ENCODE peak calls at places on chromosomes 2 and 18, in six cellular contexts. I is left lung, M is K562, U is psoas muscle, A is uterus, J is tibial artery. N is an unnamed sample. For H3K4me1, the result is how much of the 10 kb centered on the place peaks cover.

GRCh38 chr2:147829106-147829505 is 15.7 kb upstream of the ACVR2A start:
- DNase-seq in I (no peak), M (peak), U (no peak), A (no peak), J (no peak), N (peak)

GRCh38 chr2:239396881-239397681 is 3.7 kb downstream of the HDAC4 start:
- DNase-seq in I (no peak), M (no peak), U (peak), A (no peak), J (no peak), N (no peak)

GRCh38 chr2:219174801-219175200 is 1.9 kb downstream of the CNPPD1 start:
- DNase-seq in I (no peak), M (no peak), U (no peak), A (no peak), J (no peak), N (no peak)

GRCh38 chr2:73291461-73292315 is 1.7 kb downstream of the EGR4 start:
- DNase-seq in I (no peak), M (no peak), U (no peak), A (no peak), J (no peak), N (peak)

GRCh38 chr2:120613742-120614481 is 121.8 kb upstream of the GLI2 start:
- DNase-seq in I (no peak), M (no peak), U (no peak), A (no peak), J (no peak), N (peak)

GRCh38 chr2:101566632-101567228 is 91.8 kb upstream of the RFX8 start:
- DNase-seq in I (no peak), M (no peak), U (no peak), A (no peak), J (no peak), N (no peak)

GRCh38 chr2:217331577-217332139 is 471.8 kb upstream of the TNP1 start:
- DNase-seq in I (no peak), M (no peak), U (no peak), A (no peak), J (no peak), N (peak)

GRCh38 chr2:229447227-229447626 is 176.1 kb upstream of the PID1 start:
- DNase-seq in I (no peak), M (no peak), U (no peak), A (no peak), J (no peak), N (no peak)

GRCh38 chr18:31112804-31113203 is 10.6 kb upstream of the DSC2 start:
- DNase-seq in I (no peak), M (no peak), U (no peak), A (no peak), J (no peak), N (no peak)

GRCh38 chr2:31065356-31065755 is 72.9 kb downstream of the GALNT14 start:
- DNase-seq in I (no peak), M (no peak), U (no peak), A (no peak), J (no peak), N (no peak)

GRCh38 chr2:157414050-157414449 is 29.8 kb downstream of the CYTIP start:
- DNase-seq in I (no peak), M (no peak), U (no peak), A (no peak), J (no peak), N (no peak)

GRCh38 chr2:37026050-37026449 is 58.1 kb downstream of the HEATR5B start:
- DNase-seq in I (no peak), M (peak), U (no peak), A (no peak), J (no peak), N (no peak)

GRCh38 chr2:148876589-148877402 is 1.8 kb downstream of the KIF5C start:
- DNase-seq in I (no peak), M (no peak), U (peak), A (no peak), J (no peak), N (no peak)

GRCh38 chr2:179268277-179268935 is 3.8 kb upstream of the SESTD1 start:
- DNase-seq in I (no peak), M (no peak), U (no peak), A (no peak), J (peak), N (no peak)

GRCh38 chr2:17479875-17480274 is 38.4 kb downstream of the RAD51AP2 start:
- DNase-seq in I (no peak), M (no peak), U (no peak), A (no peak), J (no peak), N (no peak)

GRCh38 chr18:35610089-35610488 is 28.5 kb downstream of the GALNT1 start:
- DNase-seq in I (no peak), M (no peak), U (no peak), A (no peak), J (no peak), N (no peak)

GRCh38 chr18:67583621-67584020 is 67.1 kb upstream of the DSEL start:
- DNase-seq in I (no peak), M (no peak), U (no peak), A (no peak), J (no peak), N (no peak)

GRCh38 chr2:35410431-35411061 is 945.0 kb upstream of the CRIM1 start:
- DNase-seq in I (no peak), M (peak), U (peak), A (no peak), J (no peak), N (peak)

GRCh38 chr2:216222650-216223352 is 113.7 kb downstream of the XRCC5 start:
- DNase-seq in I (no peak), M (no peak), U (no peak), A (no peak), J (no peak), N (peak)

GRCh38 chr2:220966636-220967035 is 605.5 kb downstream of the EPHA4 start:
- DNase-seq in I (no peak), M (no peak), U (no peak), A (no peak), J (no peak), N (peak)

GRCh38 chr2:73095910-73096309 is 16.8 kb downstream of the RAB11FIP5 start:
- DNase-seq in I (no peak), M (no peak), U (no peak), A (no peak), J (no peak), N (no peak)

GRCh38 chr2:23135481-23136100 is 249.4 kb upstream of the KLHL29 start:
- DNase-seq in I (no peak), M (no peak), U (peak), A (peak), J (no peak), N (no peak)

GRCh38 chr2:178825183-178825582 is 18.0 kb upstream of the TTN start:
- DNase-seq in I (no peak), M (no peak), U (no peak), A (no peak), J (no peak), N (peak)

GRCh38 chr18:62877448-62878221 is 162.3 kb downstream of the PHLPP1 start:
- DNase-seq in I (no peak), M (no peak), U (no peak), A (no peak), J (no peak), N (peak)

GRCh38 chr2:136423516-136423996 is 305.6 kb upstream of the CXCR4 start:
- DNase-seq in I (peak), M (peak), U (peak), A (peak), J (peak), N (peak)

GRCh38 chr18:48991299-48992055 is 40.7 kb upstream of the SMAD7 start:
- DNase-seq in I (peak), M (no peak), U (no peak), A (no peak), J (no peak), N (no peak)

GRCh38 chr2:224312741-224313140 is 89.2 kb downstream of the FAM124B start:
- DNase-seq in I (no peak), M (no peak), U (no peak), A (no peak), J (no peak), N (no peak)

GRCh38 chr18:58592223-58593214 is 36.4 kb downstream of the ALPK2 start:
- DNase-seq in I (no peak), M (no peak), U (no peak), A (no peak), J (no peak), N (peak)

GRCh38 chr2:28689764-28690163 is 61.9 kb upstream of the PPP1CB start:
- DNase-seq in I (no peak), M (no peak), U (no peak), A (no peak), J (no peak), N (no peak)

GRCh38 chr18:48492880-48493279 is 46.0 kb upstream of the CTIF start:
- DNase-seq in I (no peak), M (no peak), U (no peak), A (no peak), J (no peak), N (no peak)

GRCh38 chr2:12950957-12951656 is 234.4 kb downstream of the TRIB2 start:
- DNase-seq in I (no peak), M (no peak), U (no peak), A (no peak), J (no peak), N (no peak)

GRCh38 chr2:190105554-190105953 is 43.0 kb upstream of the MSTN start:
- DNase-seq in I (no peak), M (no peak), U (no peak), A (no peak), J (no peak), N (no peak)

GRCh38 chr18:63074987-63075404 is 244.6 kb downstream of the BCL2 start:
- DNase-seq in I (peak), M (peak), U (peak), A (peak), J (peak), N (peak)

GRCh38 chr2:215280326-215280725 is 31.5 kb upstream of the ATIC start:
- DNase-seq in I (no peak), M (no peak), U (no peak), A (no peak), J (no peak), N (no peak)

GRCh38 chr2:11257078-11257477 is 87.4 kb downstream of the ROCK2 start:
- DNase-seq in I (no peak), M (no peak), U (no peak), A (no peak), J (no peak), N (no peak)

GRCh38 chr2:86216577-86217555 is 17.6 kb downstream of the MRPL35 start:
- DNase-seq in I (no peak), M (peak), U (no peak), A (no peak), J (no peak), N (no peak)

GRCh38 chr18:59707306-59707705 is 10.1 kb upstream of the CCBE1 start:
- DNase-seq in I (no peak), M (no peak), U (no peak), A (no peak), J (no peak), N (peak)

GRCh38 chr2:105324732-105325131 is 4.8 kb downstream of the TGFBRAP1 start:
- DNase-seq in I (no peak), M (no peak), U (no peak), A (no peak), J (no peak), N (no peak)

GRCh38 chr2:31475692-31476091 is 61.1 kb upstream of the XDH start:
- DNase-seq in I (no peak), M (no peak), U (no peak), A (no peak), J (no peak), N (no peak)

GRCh38 chr2:10215393-10215935 is 87.2 kb upstream of the HPCAL1 start:
- DNase-seq in I (no peak), M (no peak), U (no peak), A (no peak), J (no peak), N (no peak)

GRCh38 chr2:154686162-154686561 is 12.3 kb upstream of the KCNJ3 start:
- DNase-seq in I (no peak), M (no peak), U (no peak), A (no peak), J (no peak), N (no peak)
- TF ChIP-seq CTCF in I (no peak), M (no peak), U (no peak), A (no peak), J (peak), N (no peak)

DNA sequence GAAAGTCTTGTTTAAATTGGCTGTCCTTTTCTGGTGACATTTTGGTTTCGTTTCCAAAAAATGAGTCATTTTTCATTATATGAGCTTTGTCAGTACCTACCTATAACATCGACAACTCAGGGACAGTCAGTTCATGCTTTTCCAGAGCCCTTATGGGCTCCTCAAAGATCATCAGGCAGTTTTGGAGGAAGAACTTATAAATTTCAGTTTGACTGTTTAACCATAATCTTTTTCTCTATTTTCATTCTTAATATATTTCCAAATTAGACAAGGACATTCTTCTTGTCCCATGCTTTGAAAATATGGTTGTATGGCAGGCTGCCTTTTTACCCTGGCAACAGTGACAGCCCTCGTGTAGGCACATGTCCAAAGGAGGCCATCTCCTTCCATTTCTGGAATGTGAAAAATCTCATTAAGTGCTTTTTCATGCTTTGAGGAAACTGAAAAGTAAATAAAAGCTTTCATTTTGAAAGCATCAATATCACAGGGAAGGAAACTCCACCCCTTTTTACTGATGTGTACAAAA is 7.3 kb upstream of the PROC start:
- DNase-seq in I (no peak), M (no peak), U (no peak), A (no peak), J (no peak), N (no peak)
- H3K4me1 ChIP-seq in I (under half), M (under half), U (under half), A (under half), J (half or more), N (under half)

GRCh38 chr18:11387880-11388279 is 221.5 kb upstream of the SLC35G4 start:
- DNase-seq in I (no peak), M (peak), U (peak), A (no peak), J (peak), N (peak)
- TF ChIP-seq CTCF in I (no peak), M (peak), U (peak), A (no peak), J (peak), N (peak)

GRCh38 chr2:144479138-144479537 is 40.8 kb downstream of the ZEB2 start:
- DNase-seq in I (no peak), M (no peak), U (no peak), A (no peak), J (no peak), N (peak)
- H3K4me1 ChIP-seq in I (under half), M (under half), U (under half), A (under half), J (under half), N (half or more)